ENCODE peak calls at places on chromosomes 16 and 17, in six cellular contexts. One of them, this sample, is unnamed.

GRCh38 chr17:18191967-18192366 is 8.3 kb downstream of the ALKBH5 start:
- DNase-seq in stomach: no peak
- DNase-seq in GM23248: peak
- DNase-seq in neuronal stem cell: no peak
- DNase-seq in lower leg skin: no peak
- DNase-seq in Peyer's patch: no peak
- DNase-seq in this sample: no peak

GRCh38 chr16:1981398-1981836 is at the start of gene NOXO1:
- DNase-seq in stomach: no peak
- DNase-seq in GM23248: no peak
- DNase-seq in neuronal stem cell: no peak
- DNase-seq in lower leg skin: no peak
- DNase-seq in Peyer's patch: no peak
- DNase-seq in this sample: no peak

GRCh38 chr17:40326014-40326831 is 17.2 kb downstream of the RARA start:
- DNase-seq in stomach: no peak
- DNase-seq in GM23248: no peak
- DNase-seq in neuronal stem cell: no peak
- DNase-seq in lower leg skin: no peak
- DNase-seq in Peyer's patch: no peak
- DNase-seq in this sample: no peak

GRCh38 chr17:83109793-83110645 is 30.6 kb downstream of the METRNL start:
- DNase-seq in stomach: peak
- DNase-seq in GM23248: peak
- DNase-seq in neuronal stem cell: no peak
- DNase-seq in lower leg skin: peak
- DNase-seq in Peyer's patch: peak
- DNase-seq in this sample: peak

GRCh38 chr17:81398170-81398854 is 3.1 kb downstream of the BAHCC1 start:
- DNase-seq in stomach: no peak
- DNase-seq in GM23248: no peak
- DNase-seq in neuronal stem cell: no peak
- DNase-seq in lower leg skin: no peak
- DNase-seq in Peyer's patch: peak
- DNase-seq in this sample: no peak

GRCh38 chr17:64441772-64442549 is 7.0 kb upstream of the MILR1 start:
- DNase-seq in stomach: no peak
- DNase-seq in GM23248: peak
- DNase-seq in neuronal stem cell: no peak
- DNase-seq in lower leg skin: no peak
- DNase-seq in Peyer's patch: peak
- DNase-seq in this sample: no peak

GRCh38 chr16:51095114-51095872 is 55.8 kb downstream of the SALL1 start:
- DNase-seq in stomach: no peak
- DNase-seq in GM23248: no peak
- DNase-seq in neuronal stem cell: no peak
- DNase-seq in lower leg skin: no peak
- DNase-seq in Peyer's patch: no peak
- DNase-seq in this sample: no peak

GRCh38 chr16:1966460-1966859 is at the start of gene RNF151:
- DNase-seq in stomach: no peak
- DNase-seq in GM23248: no peak
- DNase-seq in neuronal stem cell: no peak
- DNase-seq in lower leg skin: no peak
- DNase-seq in Peyer's patch: no peak
- DNase-seq in this sample: no peak

GRCh38 chr16:2592786-2593185 is 55.0 kb downstream of the PDPK1 start:
- DNase-seq in stomach: no peak
- DNase-seq in GM23248: no peak
- DNase-seq in neuronal stem cell: no peak
- DNase-seq in lower leg skin: peak
- DNase-seq in Peyer's patch: no peak
- DNase-seq in this sample: peak

GRCh38 chr17:73300392-73300791 is 11.4 kb downstream of the CDC42EP4 start:
- DNase-seq in stomach: no peak
- DNase-seq in GM23248: no peak
- DNase-seq in neuronal stem cell: no peak
- DNase-seq in lower leg skin: no peak
- DNase-seq in Peyer's patch: no peak
- DNase-seq in this sample: no peak

GRCh38 chr16:88768041-88768876 is 16.8 kb downstream of the PIEZO1 start:
- DNase-seq in stomach: no peak
- DNase-seq in GM23248: peak
- DNase-seq in neuronal stem cell: no peak
- DNase-seq in lower leg skin: no peak
- DNase-seq in Peyer's patch: no peak
- DNase-seq in this sample: peak

GRCh38 chr16:1612320-1613111 is at the start of gene CRAMP1:
- DNase-seq in stomach: no peak
- DNase-seq in GM23248: peak
- DNase-seq in neuronal stem cell: peak
- DNase-seq in lower leg skin: peak
- DNase-seq in Peyer's patch: peak
- DNase-seq in this sample: no peak

GRCh38 chr17:3894927-3895343 is 2.1 kb upstream of the CAMKK1 start:
- DNase-seq in stomach: peak
- DNase-seq in GM23248: peak
- DNase-seq in neuronal stem cell: no peak
- DNase-seq in lower leg skin: no peak
- DNase-seq in Peyer's patch: no peak
- DNase-seq in this sample: no peak

GRCh38 chr17:29292992-29293889 is 707 bp downstream of the NUFIP2 start:
- DNase-seq in stomach: peak
- DNase-seq in GM23248: peak
- DNase-seq in neuronal stem cell: peak
- DNase-seq in lower leg skin: peak
- DNase-seq in Peyer's patch: peak
- DNase-seq in this sample: peak

GRCh38 chr16:79599837-79600635 is 501 bp downstream of the MAF start:
- DNase-seq in stomach: peak
- DNase-seq in GM23248: peak
- DNase-seq in neuronal stem cell: peak
- DNase-seq in lower leg skin: peak
- DNase-seq in Peyer's patch: peak
- DNase-seq in this sample: peak

GRCh38 chr17:3982113-3982512 is 17.9 kb upstream of the ATP2A3 start:
- DNase-seq in stomach: no peak
- DNase-seq in GM23248: no peak
- DNase-seq in neuronal stem cell: no peak
- DNase-seq in lower leg skin: no peak
- DNase-seq in Peyer's patch: no peak
- DNase-seq in this sample: peak

GRCh38 chr17:81550830-81551457 is 1.2 kb downstream of the FAAP100 start:
- DNase-seq in stomach: no peak
- DNase-seq in GM23248: no peak
- DNase-seq in neuronal stem cell: no peak
- DNase-seq in lower leg skin: no peak
- DNase-seq in Peyer's patch: no peak
- DNase-seq in this sample: no peak

GRCh38 chr17:59762022-59762825 is 54.8 kb downstream of the VMP1 start:
- DNase-seq in stomach: no peak
- DNase-seq in GM23248: peak
- DNase-seq in neuronal stem cell: no peak
- DNase-seq in lower leg skin: no peak
- DNase-seq in Peyer's patch: no peak
- DNase-seq in this sample: no peak

DNA sequence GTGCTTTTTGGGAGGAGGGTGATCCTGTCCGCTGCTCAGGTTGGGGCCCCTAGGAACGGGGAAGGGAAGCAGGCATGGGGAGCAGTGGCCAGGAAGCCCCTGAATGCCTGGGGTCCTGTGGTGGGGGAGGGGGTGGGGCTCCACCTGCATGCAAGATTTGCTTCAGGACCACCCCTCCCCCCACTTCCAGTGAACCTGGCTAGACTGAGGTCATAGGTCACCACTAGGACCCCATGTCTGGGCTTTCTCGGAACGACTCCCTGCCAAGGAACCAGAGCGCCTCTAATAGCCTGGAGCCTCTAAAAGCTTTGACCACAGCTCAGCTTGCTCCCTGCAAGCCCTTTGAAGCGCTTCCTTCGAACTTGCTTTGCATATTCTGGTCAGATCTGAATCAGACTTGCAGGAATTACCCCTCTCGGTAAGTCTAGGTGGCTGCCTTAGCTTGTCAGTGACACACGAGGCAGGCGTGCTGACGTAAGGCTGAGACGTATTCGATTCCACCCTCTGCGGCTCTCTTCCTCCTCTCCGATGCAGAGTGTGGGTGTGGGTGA is 3.6 kb downstream of the SOCS3 start:
- DNase-seq in stomach: peak
- DNase-seq in GM23248: peak
- DNase-seq in neuronal stem cell: no peak
- DNase-seq in lower leg skin: no peak
- DNase-seq in Peyer's patch: peak
- DNase-seq in this sample: no peak
- H3K4me3 ChIP-seq in stomach: peak
- H3K4me3 ChIP-seq in GM23248: no peak
- H3K4me3 ChIP-seq in neuronal stem cell: no peak
- H3K4me3 ChIP-seq in lower leg skin: no peak
- H3K4me3 ChIP-seq in Peyer's patch: peak
- H3K4me3 ChIP-seq in this sample: peak

DNA sequence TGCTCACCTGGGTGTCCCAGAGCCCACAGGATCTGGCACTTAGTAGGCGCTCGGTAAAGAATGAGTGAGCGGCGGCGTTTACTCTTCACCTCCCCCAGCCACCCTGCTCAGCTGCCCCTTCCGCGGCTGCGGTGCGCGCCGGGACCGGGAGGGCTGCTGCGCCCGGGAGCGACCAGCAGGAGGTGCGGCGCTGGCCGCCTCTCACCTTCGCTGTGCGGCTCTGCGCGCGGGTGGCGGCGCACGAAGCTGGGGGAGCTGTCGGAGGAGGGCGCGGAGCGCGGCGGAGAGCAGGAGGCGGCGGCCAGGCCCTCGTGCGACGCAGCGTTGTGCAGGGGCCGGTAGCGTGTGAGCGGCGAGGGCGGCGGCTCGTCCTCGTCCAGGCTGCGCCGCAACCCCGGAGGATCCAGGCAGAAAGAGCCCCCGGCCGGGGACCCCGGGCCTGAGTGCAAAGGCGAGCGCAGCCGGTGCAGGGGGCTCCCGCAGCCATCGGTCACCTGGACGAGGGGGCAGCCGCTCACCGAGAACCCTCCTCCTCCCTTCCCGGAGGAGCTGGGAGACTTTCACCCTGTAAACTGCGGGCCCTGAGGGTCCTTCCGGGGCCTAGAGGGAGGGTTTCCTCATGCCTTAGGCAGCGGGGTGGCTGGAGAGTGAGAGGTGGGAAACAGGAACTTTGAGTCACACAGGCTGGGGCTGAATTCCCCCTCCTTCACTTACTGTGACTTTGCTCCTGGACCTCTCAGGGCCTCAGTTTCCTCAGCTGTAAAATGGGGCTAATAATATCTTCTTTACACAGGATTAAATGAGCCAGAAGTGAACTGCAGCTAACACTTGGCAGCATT is 12.5 kb downstream of the SAMD14 start:
- DNase-seq in stomach: peak
- DNase-seq in GM23248: peak
- DNase-seq in neuronal stem cell: no peak
- DNase-seq in lower leg skin: no peak
- DNase-seq in Peyer's patch: peak
- DNase-seq in this sample: peak
- H3K4me3 ChIP-seq in stomach: peak
- H3K4me3 ChIP-seq in GM23248: peak
- H3K4me3 ChIP-seq in neuronal stem cell: no peak
- H3K4me3 ChIP-seq in lower leg skin: no peak
- H3K4me3 ChIP-seq in Peyer's patch: peak
- H3K4me3 ChIP-seq in this sample: peak

GRCh38 chr16:152141-153128 is at the start of gene HBZ:
- DNase-seq in stomach: no peak
- DNase-seq in GM23248: no peak
- DNase-seq in neuronal stem cell: no peak
- DNase-seq in lower leg skin: no peak
- DNase-seq in Peyer's patch: no peak
- DNase-seq in this sample: no peak

GRCh38 chr16:154223-155030 is 2.0 kb downstream of the HBZ start:
- DNase-seq in stomach: peak
- DNase-seq in GM23248: peak
- DNase-seq in neuronal stem cell: peak
- DNase-seq in lower leg skin: no peak
- DNase-seq in Peyer's patch: no peak
- DNase-seq in this sample: peak

GRCh38 chr16:159136-159849 is 6.5 kb upstream of the HBM start:
- DNase-seq in stomach: no peak
- DNase-seq in GM23248: no peak
- DNase-seq in neuronal stem cell: no peak
- DNase-seq in lower leg skin: no peak
- DNase-seq in Peyer's patch: no peak
- DNase-seq in this sample: no peak

GRCh38 chr16:160691-161190 is 5.0 kb upstream of the HBM start:
- DNase-seq in stomach: no peak
- DNase-seq in GM23248: no peak
- DNase-seq in neuronal stem cell: no peak
- DNase-seq in lower leg skin: no peak
- DNase-seq in Peyer's patch: no peak
- DNase-seq in this sample: no peak

DNA sequence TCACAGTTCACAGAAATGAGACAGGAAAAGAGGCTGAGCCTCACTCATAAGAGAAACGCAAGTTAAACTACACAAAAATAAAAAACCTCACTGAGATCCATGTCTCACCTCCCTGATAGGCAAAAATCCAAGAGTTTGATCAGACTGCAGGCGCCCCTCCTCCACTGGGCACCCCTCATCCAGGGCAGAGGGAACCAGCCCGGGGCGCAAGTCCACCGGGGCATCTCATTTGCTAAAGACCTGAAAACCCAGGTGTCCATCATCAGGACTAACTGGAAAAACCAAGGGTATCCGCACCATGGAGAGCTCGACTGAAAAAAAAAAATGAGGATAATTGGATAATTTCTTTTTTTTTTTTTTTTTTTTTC is 2.6 kb downstream of the HBZ start:
- DNase-seq in stomach: no peak
- DNase-seq in GM23248: no peak
- DNase-seq in neuronal stem cell: no peak
- DNase-seq in lower leg skin: no peak
- DNase-seq in Peyer's patch: no peak
- DNase-seq in this sample: no peak
- H3K4me3 ChIP-seq in stomach: peak
- H3K4me3 ChIP-seq in GM23248: peak
- H3K4me3 ChIP-seq in neuronal stem cell: no peak
- H3K4me3 ChIP-seq in lower leg skin: no peak
- H3K4me3 ChIP-seq in Peyer's patch: peak
- H3K4me3 ChIP-seq in this sample: peak

DNA sequence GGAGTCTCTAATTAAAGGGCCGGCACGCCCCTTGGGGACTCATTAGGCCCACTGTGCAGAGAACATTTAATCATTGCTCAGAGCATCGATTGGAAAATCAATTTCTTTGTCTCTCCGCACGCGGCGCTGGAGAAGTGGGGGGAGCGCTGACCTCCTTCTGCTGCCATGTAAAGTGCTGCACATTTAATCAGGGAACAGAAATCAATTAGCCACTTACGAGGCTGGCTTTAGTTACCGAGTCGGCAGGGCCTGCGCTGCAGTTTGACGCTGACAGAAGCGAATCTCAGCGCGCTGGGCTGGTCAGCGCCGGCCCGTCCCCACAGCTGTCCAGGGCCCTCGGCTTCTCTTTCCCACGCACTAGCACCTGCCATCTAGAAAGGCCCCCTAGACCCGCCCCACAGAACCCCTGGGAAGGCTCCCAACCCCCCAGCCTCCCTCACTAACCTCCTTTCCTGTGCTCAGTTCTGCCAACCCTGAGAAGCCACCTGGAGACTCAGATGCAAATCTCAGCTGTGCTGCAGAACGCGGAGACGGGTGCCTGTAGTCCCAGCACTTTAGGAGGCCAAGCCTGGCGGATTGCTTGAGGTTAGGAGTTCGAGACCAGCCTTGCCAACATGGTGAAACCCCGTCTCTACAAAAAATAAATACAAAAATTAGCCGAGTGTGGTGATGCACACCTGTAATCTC is 20.3 kb upstream of the C1QL1 start:
- DNase-seq in stomach: no peak
- DNase-seq in GM23248: no peak
- DNase-seq in neuronal stem cell: no peak
- DNase-seq in lower leg skin: no peak
- DNase-seq in Peyer's patch: no peak
- DNase-seq in this sample: no peak
- H3K4me3 ChIP-seq in stomach: no peak
- H3K4me3 ChIP-seq in GM23248: no peak
- H3K4me3 ChIP-seq in neuronal stem cell: no peak
- H3K4me3 ChIP-seq in lower leg skin: no peak
- H3K4me3 ChIP-seq in Peyer's patch: no peak
- H3K4me3 ChIP-seq in this sample: no peak

This sample was measured in upper lobe of right lung.